ENCODE peak calls at places on chromosome 7, in five cellular contexts. Q is CD8-positive, alpha-beta T cell; E is adipocyte; V is effector memory CD4-positive, alpha-beta T cell; I is brain microvascular endothelial cell. G is an unnamed sample.
A peak's percentile ranks its signal among the peaks of the same experiment; 100 is the strongest.

GRCh38 chr7:132066776-132067175 is 509.5 kb downstream of the PLXNA4 start:
- DNase-seq in Q (no peak), E (peak; percentile 59), V (no peak), I (peak; percentile 43), G (no peak)

GRCh38 chr7:1893451-1893850 is 223.4 kb downstream of the ELFN1 start:
- DNase-seq in Q (no peak), E (no peak), V (no peak), I (no peak), G (no peak)

GRCh38 chr7:3068568-3068967 is 24.9 kb upstream of the CARD11 start:
- DNase-seq in Q (no peak), E (no peak), V (no peak), I (no peak), G (no peak)

GRCh38 chr7:16504019-16504418 is 22.6 kb upstream of the LRRC72 start:
- DNase-seq in Q (no peak), E (no peak), V (no peak), I (peak; percentile 75), G (peak; percentile 18)

GRCh38 chr7:90980545-90980944 is 283.7 kb upstream of the FZD1 start:
- DNase-seq in Q (no peak), E (peak; percentile 10), V (no peak), I (no peak), G (no peak)

GRCh38 chr7:106462365-106462859 is 177.6 kb upstream of the NAMPT start:
- DNase-seq in Q (no peak), E (peak; percentile 75), V (no peak), I (peak; percentile 11), G (peak; percentile 58)

GRCh38 chr7:157801109-157801508 is 464.3 kb downstream of the DNAJB6 start:
- DNase-seq in Q (no peak), E (no peak), V (no peak), I (no peak), G (no peak)

GRCh38 chr7:107700570-107700969 is 39.9 kb downstream of the SLC26A4 start:
- DNase-seq in Q (no peak), E (peak; percentile 62), V (no peak), I (no peak), G (no peak)

GRCh38 chr7:2169923-2170575 is 62.7 kb downstream of the MAD1L1 start:
- DNase-seq in Q (no peak), E (no peak), V (no peak), I (no peak), G (peak; percentile 77)

GRCh38 chr7:151745090-151745638 is 131.8 kb downstream of the PRKAG2 start:
- DNase-seq in Q (no peak), E (peak; percentile 48), V (no peak), I (peak; percentile 88), G (peak; percentile 84)

GRCh38 chr7:108448777-108449576 is 7.3 kb downstream of the NRCAM start:
- DNase-seq in Q (no peak), E (no peak), V (no peak), I (no peak), G (no peak)

GRCh38 chr7:155395176-155395797 is 62.6 kb upstream of the EN2 start:
- DNase-seq in Q (no peak), E (no peak), V (no peak), I (no peak), G (no peak)

GRCh38 chr7:121323515-121323914 is 5.3 kb upstream of the WNT16 start:
- DNase-seq in Q (no peak), E (no peak), V (no peak), I (no peak), G (no peak)

GRCh38 chr7:108181073-108181985 is 51.2 kb upstream of the LAMB4 start:
- DNase-seq in Q (no peak), E (peak; percentile 80), V (no peak), I (peak; percentile 14), G (peak; percentile 62)

GRCh38 chr7:14424675-14425074 is 435.2 kb upstream of the ETV1 start:
- DNase-seq in Q (no peak), E (no peak), V (no peak), I (no peak), G (no peak)

GRCh38 chr7:133562617-133563016 is 309.7 kb downstream of the EXOC4 start:
- DNase-seq in Q (no peak), E (no peak), V (no peak), I (no peak), G (no peak)

GRCh38 chr7:3657201-3657600 is 356.1 kb downstream of the SDK1 start:
- DNase-seq in Q (no peak), E (no peak), V (no peak), I (no peak), G (no peak)

GRCh38 chr7:93921607-93922446 is at the start of gene GNG11:
- DNase-seq in Q (no peak), E (peak; percentile 88), V (no peak), I (peak; percentile 61), G (peak; percentile 31)

GRCh38 chr7:93920496-93921189 is 892 bp upstream of the GNG11 start:
- DNase-seq in Q (no peak), E (peak; percentile 23), V (no peak), I (no peak), G (no peak)

GRCh38 chr7:93923946-93924345 is 2.4 kb downstream of the GNG11 start:
- DNase-seq in Q (no peak), E (peak; percentile 28), V (no peak), I (no peak), G (no peak)

GRCh38 chr7:93921190-93921585 is 347 bp upstream of the GNG11 start:
- DNase-seq in Q (no peak), E (no peak), V (no peak), I (no peak), G (no peak)

DNA sequence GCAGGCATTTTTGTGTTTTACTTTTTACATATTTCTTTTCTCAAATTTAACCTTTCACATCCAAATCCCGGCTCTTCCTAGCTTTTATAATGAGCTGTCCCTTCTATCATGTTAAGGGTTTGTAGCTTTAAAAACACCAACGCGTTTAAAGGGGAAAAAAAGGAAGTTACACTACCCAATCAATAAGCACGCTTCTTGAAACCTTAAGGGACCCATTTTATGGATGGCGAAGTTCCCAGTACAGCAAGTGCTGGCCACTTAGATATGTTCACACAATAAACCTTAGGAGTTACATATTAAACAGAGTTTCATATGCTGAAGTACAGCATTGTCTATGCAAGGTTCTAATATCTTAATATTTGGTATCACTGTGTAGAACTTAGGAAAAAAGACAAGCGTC is 1.8 kb downstream of the GNG11 start:
- DNase-seq in Q (no peak), E (peak; percentile 8), V (no peak), I (no peak), G (no peak)
- H3K4me3 ChIP-seq in Q (no peak overlapping the region), E (peak overlapping the region; percentile 93), V (no peak overlapping the region), I (peak overlapping the region; percentile 82), G (no peak overlapping the region)

GRCh38 chr7:36400606-36401005 is 10.9 kb downstream of the ANLN start:
- DNase-seq in Q (no peak), E (peak; percentile 31), V (no peak), I (peak; percentile 22), G (no peak)
- H3K36me3 ChIP-seq in Q (no peaks in the 10 kb centered on the region), E (no peaks in the 10 kb centered on the region), V (no peaks in the 10 kb centered on the region), I (no peaks in the 10 kb centered on the region), G (no peaks in the 10 kb centered on the region)

GRCh38 chr7:7698930-7699329 is 19.5 kb downstream of the RPA3 start:
- DNase-seq in Q (no peak), E (no peak), V (no peak), I (no peak), G (no peak)
- H3K4me3 ChIP-seq in Q (no peak overlapping the region), E (no peak overlapping the region), V (no peak overlapping the region), I (no peak overlapping the region), G (no peak overlapping the region)

GRCh38 chr7:130908345-130909160 is 174.5 kb upstream of the KLF14 start:
- DNase-seq in Q (no peak), E (no peak), V (no peak), I (no peak), G (no peak)
- H3K36me3 ChIP-seq in Q (peaks cover 4% of the 10 kb centered on the region), E (peaks cover 34% of the 10 kb centered on the region), V (peaks cover 5% of the 10 kb centered on the region), I (peaks cover 42% of the 10 kb centered on the region), G (no peaks in the 10 kb centered on the region)

GRCh38 chr7:29320577-29320976 is 126.0 kb downstream of the CHN2 start:
- DNase-seq in Q (no peak), E (no peak), V (no peak), I (no peak), G (no peak)

GRCh38 chr7:29318853-29319718 is 124.5 kb downstream of the CHN2 start:
- DNase-seq in Q (no peak), E (no peak), V (no peak), I (no peak), G (no peak)

GRCh38 chr7:29315302-29316270 is 121.0 kb downstream of the CHN2 start:
- DNase-seq in Q (no peak), E (no peak), V (no peak), I (no peak), G (no peak)

GRCh38 chr7:29322023-29322712 is 127.6 kb downstream of the CHN2 start:
- DNase-seq in Q (no peak), E (no peak), V (no peak), I (no peak), G (no peak)

DNA sequence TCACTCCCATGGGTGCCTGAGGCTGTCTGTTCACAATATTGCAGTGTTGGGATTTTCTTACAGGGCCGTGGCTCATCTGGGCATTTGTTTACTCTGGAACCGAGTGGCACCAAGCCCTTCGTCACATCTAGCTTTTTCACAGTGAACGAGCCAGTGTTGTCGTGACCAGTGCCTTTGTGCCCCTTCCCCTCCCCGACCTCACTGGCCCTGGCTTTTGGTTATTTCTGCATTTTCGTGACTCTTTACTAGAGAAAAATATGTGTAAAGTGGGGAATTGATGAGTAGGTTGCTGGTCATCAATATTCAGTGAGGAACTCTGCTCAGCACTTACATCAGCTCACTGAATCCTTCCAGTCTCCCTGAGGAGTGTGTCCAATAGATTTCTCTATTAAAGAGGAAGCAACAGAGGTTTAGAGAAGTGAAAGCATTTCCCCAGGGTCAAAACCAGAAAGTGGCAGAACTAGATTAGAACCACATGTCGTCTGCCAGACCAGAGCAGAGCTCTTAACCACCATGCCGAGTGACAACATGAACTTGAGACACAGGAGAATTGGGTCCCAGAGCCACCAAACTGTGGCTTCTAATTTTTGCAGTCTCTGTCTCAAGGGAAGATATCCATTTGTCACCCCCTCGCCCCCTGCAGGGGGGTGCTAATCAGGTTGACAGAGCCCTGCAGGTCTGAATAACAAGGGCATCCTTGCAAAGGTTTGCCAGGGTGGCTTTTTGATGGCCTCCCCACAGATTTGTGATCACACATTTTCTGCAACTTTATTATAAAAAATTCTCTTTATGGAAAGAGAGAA is 125.3 kb downstream of the CHN2 start:
- DNase-seq in Q (no peak), E (peak; percentile 9), V (no peak), I (no peak), G (no peak)
- H3K4me3 ChIP-seq in Q (no peak overlapping the region), E (no peak overlapping the region), V (no peak overlapping the region), I (no peak overlapping the region), G (no peak overlapping the region)

GRCh38 chr7:118449797-118450196 is 225.3 kb downstream of the ANKRD7 start:
- DNase-seq in Q (no peak), E (no peak), V (no peak), I (no peak), G (no peak)
- H3K36me3 ChIP-seq in Q (no peaks in the 10 kb centered on the region), E (no peaks in the 10 kb centered on the region), V (no peaks in the 10 kb centered on the region), I (no peaks in the 10 kb centered on the region), G (no peaks in the 10 kb centered on the region)

GRCh38 chr7:127389321-127389720 is 3.2 kb downstream of the ZNF800 start:
- DNase-seq in Q (no peak), E (no peak), V (no peak), I (no peak), G (no peak)
- H3K4me3 ChIP-seq in Q (no peak overlapping the region), E (no peak overlapping the region), V (no peak overlapping the region), I (no peak overlapping the region), G (no peak overlapping the region)

GRCh38 chr7:57438244-57438643 is 11.7 kb upstream of the ZNF716 start:
- DNase-seq in Q (no peak), E (no peak), V (no peak), I (no peak), G (no peak)

GRCh38 chr7:57437581-57437980 is 12.4 kb upstream of the ZNF716 start:
- DNase-seq in Q (no peak), E (no peak), V (no peak), I (no peak), G (no peak)

GRCh38 chr7:57443567-57443966 is 6.4 kb upstream of the ZNF716 start:
- DNase-seq in Q (no peak), E (no peak), V (no peak), I (no peak), G (no peak)
- H3K36me3 ChIP-seq in Q (no peaks in the 10 kb centered on the region), E (no peaks in the 10 kb centered on the region), V (no peaks in the 10 kb centered on the region), I (no peaks in the 10 kb centered on the region), G (no peaks in the 10 kb centered on the region)